ENCODE peak calls at places on chromosomes 12 and 14, in six cellular contexts. F is mammary epithelial cell, I is HCT116, J is GM23248, Z is fibroblast of lung, G is PC-3. N is an unnamed sample. For H3K9me3, the result is how much of the 10 kb centered on the place peaks cover.

GRCh38 chr14:81529391-81529790 is 4.3 kb downstream of the SEL1L start:
- DNase-seq in G (no peak), Z (peak), J (peak), I (peak), F (no peak), N (peak)

GRCh38 chr12:30134229-30134628 is 350.5 kb upstream of the TMTC1 start:
- DNase-seq in G (peak), Z (no peak), I (peak), F (no peak), J (no peak), N (no peak)

GRCh38 chr12:81329088-81329487 is 251.2 kb downstream of the ACSS3 start:
- DNase-seq in F (peak), G (peak), Z (peak), J (peak), I (no peak), N (no peak)

GRCh38 chr12:68290126-68290525 is 36.7 kb upstream of the IL22 start:
- DNase-seq in Z (no peak), I (no peak), F (peak), G (no peak), J (no peak), N (peak)

GRCh38 chr14:100586153-100586519 is 1.1 kb downstream of the BEGAIN start:
- DNase-seq in G (no peak), I (no peak), F (no peak), Z (no peak), J (peak), N (no peak)

GRCh38 chr12:48924617-48925217 is 575 bp downstream of the FKBP11 start:
- DNase-seq in J (peak), Z (peak), I (no peak), G (peak), F (peak), N (no peak)

GRCh38 chr14:101823081-101823480 is 61.6 kb downstream of the PPP2R5C start:
- DNase-seq in I (no peak), Z (peak), J (peak), G (no peak), F (no peak), N (no peak)

GRCh38 chr14:76936483-76936882 is 92.0 kb downstream of the IRF2BPL start:
- DNase-seq in J (peak), Z (peak), I (no peak), F (no peak), G (no peak), N (no peak)

GRCh38 chr12:80472241-80472640 is 28.2 kb downstream of the PTPRQ start:
- DNase-seq in I (no peak), F (no peak), Z (peak), G (no peak), J (no peak), N (no peak)

GRCh38 chr14:92553456-92553855 is 39.9 kb downstream of the RIN3 start:
- DNase-seq in I (no peak), J (peak), F (no peak), Z (peak), G (no peak), N (no peak)

GRCh38 chr12:63916561-63917476 is 72.3 kb downstream of the SRGAP1 start:
- DNase-seq in J (peak), G (peak), F (no peak), I (no peak), Z (peak), N (no peak)

GRCh38 chr12:119334459-119335170 is at the start of gene CCDC60:
- DNase-seq in Z (no peak), F (no peak), I (no peak), G (no peak), J (no peak), N (no peak)

GRCh38 chr14:66009104-66009503 is 477.1 kb upstream of the CCDC196 start:
- DNase-seq in F (peak), J (peak), G (peak), I (peak), Z (peak), N (peak)

GRCh38 chr12:127024791-127025190 is 1242.2 kb upstream of the TMEM132C start:
- DNase-seq in F (no peak), G (no peak), I (no peak), Z (no peak), J (no peak), N (no peak)

GRCh38 chr12:66633676-66634075 is 45.2 kb downstream of the GRIP1 start:
- DNase-seq in I (no peak), F (peak), G (peak), J (no peak), Z (peak), N (no peak)

GRCh38 chr12:123723011-123723410 is 10.9 kb downstream of the ATP6V0A2 start:
- DNase-seq in J (no peak), G (no peak), Z (peak), F (no peak), I (no peak), N (no peak)

GRCh38 chr12:6987956-6988573 is 17.4 kb downstream of the EMG1 start:
- DNase-seq in I (no peak), F (no peak), G (no peak), Z (no peak), J (no peak), N (no peak)

GRCh38 chr14:65453807-65454480 is 41.4 kb downstream of the FUT8 start:
- DNase-seq in G (no peak), F (no peak), I (no peak), J (no peak), Z (no peak), N (no peak)

GRCh38 chr12:24256636-24257150 is 307.2 kb upstream of the SOX5 start:
- DNase-seq in J (no peak), I (no peak), F (no peak), Z (no peak), G (no peak), N (no peak)

GRCh38 chr12:47270782-47271664 is 191.3 kb upstream of the AMIGO2 start:
- DNase-seq in J (peak), I (peak), Z (peak), G (peak), F (peak), N (no peak)

GRCh38 chr12:13945641-13946040 is 35.8 kb downstream of the GRIN2B start:
- DNase-seq in I (no peak), F (no peak), Z (no peak), J (peak), G (no peak), N (no peak)

GRCh38 chr12:47833591-47834012 is 13.9 kb upstream of the HDAC7 start:
- DNase-seq in Z (no peak), I (no peak), G (no peak), J (no peak), F (no peak), N (no peak)

GRCh38 chr14:73242274-73242960 is 5.1 kb downstream of the PAPLN start:
- DNase-seq in J (no peak), F (no peak), G (no peak), I (no peak), Z (peak), N (no peak)

GRCh38 chr14:35340616-35341453 is 48.7 kb downstream of the PSMA6 start:
- DNase-seq in I (no peak), Z (no peak), J (no peak), G (no peak), F (no peak), N (no peak)

GRCh38 chr12:5099136-5099535 is 55.5 kb downstream of the KCNA5 start:
- DNase-seq in I (no peak), J (no peak), G (no peak), F (no peak), Z (no peak), N (no peak)

DNA sequence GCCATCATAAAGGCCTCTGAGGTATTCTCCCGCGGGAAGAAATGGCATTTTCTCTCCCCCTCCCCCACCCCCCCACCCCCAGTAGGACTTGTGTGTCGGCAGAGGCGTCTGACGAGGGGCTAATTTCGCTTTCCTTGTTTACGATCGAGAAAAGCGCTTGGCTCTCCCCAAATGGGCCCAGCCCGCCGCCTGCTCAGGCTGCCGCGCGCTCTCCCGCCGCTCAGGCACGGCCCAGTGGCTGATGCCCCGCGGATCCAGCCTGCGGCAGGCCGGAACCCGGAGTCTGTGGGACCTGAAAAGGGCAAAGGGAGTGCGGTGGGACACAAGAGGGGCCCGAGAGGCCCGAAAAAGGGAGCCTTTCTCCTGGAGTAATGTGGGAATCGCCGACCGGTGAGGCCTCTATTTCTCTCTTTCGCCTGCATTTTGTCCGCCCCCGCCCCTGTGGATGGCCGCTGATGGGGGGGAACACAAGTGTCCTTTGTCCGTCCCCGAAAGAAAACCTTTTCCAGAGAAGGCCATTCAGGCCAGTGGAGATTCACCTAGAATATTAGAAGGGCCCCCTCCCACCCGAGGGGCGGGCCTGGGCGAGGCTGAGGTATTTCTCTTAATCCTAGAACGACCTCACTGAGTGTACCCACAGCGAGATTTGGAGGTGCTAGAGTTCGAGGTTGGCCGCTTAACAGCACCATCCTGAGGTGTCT is 9.0 kb upstream of the HOXC6 start:
- DNase-seq in J (peak), F (peak), Z (no peak), I (no peak), G (no peak), N (no peak)
- H3K9me3 ChIP-seq in J (under half), F (under half), Z (under half), I (under half), G (under half), N (under half)

GRCh38 chr12:132582582-132583279 is 27.7 kb downstream of the LRCOL1 start:
- DNase-seq in F (no peak), Z (no peak), I (no peak), G (no peak), J (no peak), N (no peak)
- TF ChIP-seq EZH2 in F (no peak), Z (no peak), I (no peak), G (no peak), J (no peak), N (no peak)

DNA sequence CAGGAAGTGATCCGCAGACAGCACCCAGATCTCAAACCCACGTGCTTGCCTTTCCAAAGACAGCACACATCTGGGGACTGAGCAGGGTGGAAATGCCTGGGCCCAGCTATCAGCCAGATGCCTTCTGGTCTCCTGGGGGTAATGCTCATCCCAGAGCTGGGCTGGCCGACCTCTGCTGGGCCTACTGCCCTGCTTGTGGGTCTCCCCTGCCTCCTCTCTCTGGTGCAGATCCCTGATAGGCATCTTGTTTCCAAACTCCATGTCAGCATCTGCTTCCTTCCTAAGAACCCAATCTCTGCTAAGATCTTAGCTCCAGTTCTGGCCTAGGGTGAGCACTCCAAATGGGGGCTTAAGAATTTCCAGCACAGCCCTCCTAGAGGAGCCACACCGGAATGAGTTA is 1043.0 kb downstream of the VRK1 start:
- DNase-seq in G (no peak), J (no peak), I (no peak), Z (no peak), F (no peak), N (no peak)
- H3K9me3 ChIP-seq in G (under half), J (under half), I (under half), Z (under half), F (under half), N (under half)

DNA sequence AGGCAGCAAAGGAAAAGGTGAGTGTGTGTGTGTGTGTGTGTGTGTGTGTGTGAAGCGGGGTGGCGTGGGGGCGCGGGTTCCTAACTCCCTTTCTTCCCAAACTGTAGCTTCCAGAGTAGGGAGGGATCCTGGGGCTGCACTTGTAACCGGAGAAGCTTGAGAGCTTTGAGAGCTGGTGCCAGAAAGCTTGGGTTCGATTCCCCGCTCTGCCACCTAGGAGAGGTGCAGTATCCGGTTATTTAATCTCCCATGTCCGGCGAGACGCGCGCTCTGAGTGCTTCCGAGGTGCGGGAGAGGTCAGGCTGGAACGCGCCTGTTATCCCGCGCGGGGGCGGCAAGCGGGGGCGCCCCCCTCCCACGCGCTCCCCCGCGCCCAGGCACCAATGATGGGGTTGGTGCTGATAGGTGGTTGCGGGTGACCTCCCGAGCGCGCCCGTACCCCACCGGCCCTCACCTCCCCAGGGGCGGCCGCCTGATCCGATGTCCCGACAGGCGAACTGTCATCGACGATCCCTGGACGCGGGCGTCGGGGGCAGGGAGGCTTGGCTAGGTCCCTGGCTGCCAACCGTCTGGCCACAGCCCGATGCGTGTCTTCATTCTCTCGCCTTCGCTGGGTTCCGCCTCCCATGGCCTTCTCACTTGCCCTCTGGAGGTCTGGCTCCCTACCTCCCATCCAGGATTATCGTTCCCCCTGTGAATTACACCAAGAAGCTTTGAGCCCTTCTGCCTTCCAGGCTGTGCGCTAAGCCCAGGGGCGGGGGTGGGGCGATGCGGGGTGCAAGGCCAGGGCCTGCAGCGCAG is 7.4 kb upstream of the RACGAP1 start:
- DNase-seq in G (no peak), J (peak), I (no peak), F (no peak), Z (no peak), N (no peak)
- TF ChIP-seq EZH2 in G (no peak), J (no peak), I (no peak), F (no peak), Z (no peak), N (no peak)

DNA sequence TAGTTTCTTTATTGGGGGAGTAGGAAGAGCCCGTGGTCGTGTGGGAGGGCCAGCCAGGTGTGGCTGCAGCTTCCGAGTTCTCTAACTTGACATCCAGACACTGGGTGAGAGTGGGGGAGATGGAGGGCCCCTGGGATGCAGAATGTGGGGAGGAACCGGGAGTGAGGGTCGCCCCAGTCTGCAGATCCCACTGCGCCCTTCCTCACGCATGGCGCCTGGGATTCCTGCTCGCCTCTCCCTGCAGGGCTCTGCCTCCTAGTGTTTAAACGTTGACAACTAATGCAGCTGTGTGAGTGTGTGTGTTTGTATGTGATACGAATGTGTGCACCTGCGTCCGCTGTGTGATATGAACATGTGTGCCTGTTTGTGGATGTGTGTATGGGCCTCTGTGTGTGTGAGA is 34.6 kb downstream of the FZD10 start:
- DNase-seq in G (no peak), Z (no peak), F (no peak), J (no peak), I (no peak), N (no peak)
- H3K9me3 ChIP-seq in G (under half), Z (under half), F (under half), J (under half), I (under half), N (under half)